ENCODE peak calls at places on chromosomes 1 and 21, in five cellular contexts. J, C, L, T and M are unnamed samples.

GRCh38 chr1:94986783-94987182 is 59.9 kb upstream of the CNN3 start:
- DNase-seq in J (no peak), C (no peak), L (no peak), T (no peak), M (no peak)

GRCh38 chr1:39625462-39626273 is 13.8 kb downstream of the HEYL start:
- DNase-seq in J (peak; percentile 92), C (peak; percentile 90), L (peak; percentile 48), T (no peak), M (no peak)

GRCh38 chr1:1302006-1302430 is 5.7 kb downstream of the ACAP3 start:
- DNase-seq in J (no peak), C (no peak), L (peak; percentile 93), T (no peak), M (no peak)

GRCh38 chr1:22273686-22274681 is 131.1 kb upstream of the WNT4 start:
- DNase-seq in J (no peak), C (no peak), L (no peak), T (no peak), M (no peak)

GRCh38 chr21:17461582-17461981 is 51.3 kb upstream of the CXADR start:
- DNase-seq in J (no peak), C (no peak), L (no peak), T (no peak), M (no peak)

GRCh38 chr1:32494196-32494595 is 29.3 kb downstream of the ZBTB8B start:
- DNase-seq in J (peak; percentile 55), C (no peak), L (no peak), T (no peak), M (no peak)

GRCh38 chr1:91821126-91821868 is 64.7 kb downstream of the TGFBR3 start:
- DNase-seq in J (no peak), C (no peak), L (no peak), T (no peak), M (no peak)

GRCh38 chr21:35399002-35399401 is 349.9 kb upstream of the RUNX1 start:
- DNase-seq in J (no peak), C (no peak), L (no peak), T (no peak), M (no peak)

GRCh38 chr1:197066719-197067456 is at the start of gene F13B:
- DNase-seq in J (no peak), C (no peak), L (no peak), T (no peak), M (no peak)

GRCh38 chr1:22347854-22348760 is 103.5 kb upstream of the ZBTB40 start:
- DNase-seq in J (no peak), C (no peak), L (no peak), T (peak; percentile 36), M (no peak)

GRCh38 chr1:228205526-228206436 is 2.1 kb upstream of the OBSCN start:
- DNase-seq in J (no peak), C (no peak), L (peak; percentile 47), T (no peak), M (no peak)

GRCh38 chr1:180581635-180582039 is 22.9 kb downstream of the OVAAL start:
- DNase-seq in J (no peak), C (no peak), L (no peak), T (no peak), M (no peak)

DNA sequence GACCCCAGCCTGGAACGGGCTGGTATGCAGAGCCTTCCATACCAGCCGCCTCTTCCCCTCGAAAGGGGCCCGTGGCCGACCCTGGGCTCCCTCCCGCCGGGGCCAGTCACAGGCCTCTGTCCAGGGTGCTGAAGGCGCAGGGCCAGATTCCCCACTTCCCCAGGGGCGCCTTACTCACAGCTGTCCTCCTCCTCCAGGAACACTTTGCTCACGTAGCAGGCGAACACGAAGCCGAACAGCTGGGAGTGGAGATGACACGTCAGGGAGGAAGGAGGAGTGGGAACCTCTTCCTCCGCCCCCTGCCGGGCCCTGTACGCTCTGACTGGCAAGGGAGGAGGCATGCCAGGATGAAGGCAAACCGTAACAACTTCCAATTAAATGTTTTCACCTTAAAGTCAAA is 57.3 kb downstream of the NKAIN1 start:
- DNase-seq in J (peak; percentile 69), C (peak; percentile 82), L (peak; percentile 95), T (peak; percentile 42), M (peak; percentile 78)
- H3K4me3 ChIP-seq in J (peak overlapping the region; percentile 54), C (peak overlapping the region; percentile 51), L (peak overlapping the region; percentile 35), T (peak overlapping the region; percentile 46), M (peak overlapping the region; percentile 10)

DNA sequence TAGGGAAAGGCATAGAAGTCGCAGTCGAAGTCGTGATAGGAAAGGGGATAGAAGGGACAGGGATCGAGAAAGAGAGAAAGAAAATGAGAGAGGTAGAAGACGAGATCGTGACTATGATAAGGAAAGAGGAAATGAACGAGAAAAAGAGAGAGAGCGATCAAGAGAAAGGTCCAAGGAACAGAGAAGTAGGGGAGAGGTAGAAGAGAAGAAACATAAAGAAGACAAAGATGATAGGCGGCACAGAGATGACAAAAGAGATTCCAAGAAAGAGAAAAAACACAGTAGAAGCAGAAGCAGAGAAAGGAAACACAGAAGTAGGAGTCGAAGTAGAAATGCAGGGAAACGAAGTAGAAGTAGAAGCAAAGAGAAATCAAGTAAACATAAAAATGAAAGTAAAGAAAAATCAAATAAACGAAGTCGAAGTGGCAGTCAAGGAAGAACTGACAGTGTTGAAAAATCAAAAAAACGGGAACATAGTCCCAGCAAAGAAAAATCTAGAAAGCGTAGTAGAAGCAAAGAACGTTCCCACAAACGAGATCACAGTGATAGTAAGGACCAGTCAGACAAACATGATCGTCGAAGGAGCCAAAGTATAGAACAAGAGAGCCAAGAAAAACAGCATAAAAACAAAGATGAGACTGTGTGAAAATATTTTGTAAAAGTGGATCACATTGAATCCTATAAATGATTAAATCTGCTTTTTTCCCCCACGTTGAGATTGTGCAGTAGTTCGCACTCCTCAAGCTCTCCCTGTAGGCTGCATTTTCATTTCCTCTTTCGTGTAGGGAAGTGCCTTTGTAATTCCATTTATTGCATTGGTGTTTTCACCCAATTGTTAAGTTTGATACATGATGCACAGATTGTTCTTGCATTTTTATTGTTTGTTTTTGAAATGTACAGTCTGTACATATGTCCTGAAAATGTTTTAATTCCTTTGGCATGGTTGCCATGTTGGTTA is 7.5 kb downstream of the PRPF38B start:
- DNase-seq in J (no peak), C (no peak), L (no peak), T (no peak), M (no peak)
- H3K4me3 ChIP-seq in J (no peak overlapping the region), C (no peak overlapping the region), L (no peak overlapping the region), T (no peak overlapping the region), M (no peak overlapping the region)

GRCh38 chr1:16145030-16145987 is 10.6 kb downstream of the EPHA2 start:
- DNase-seq in J (no peak), C (peak; percentile 90), L (peak; percentile 88), T (peak; percentile 83), M (no peak)

GRCh38 chr1:16143005-16143565 is 12.8 kb downstream of the EPHA2 start:
- DNase-seq in J (no peak), C (no peak), L (no peak), T (no peak), M (no peak)

GRCh38 chr1:16143566-16144324 is 12.1 kb downstream of the EPHA2 start:
- DNase-seq in J (no peak), C (peak; percentile 75), L (peak; percentile 65), T (peak; percentile 94), M (no peak)

GRCh38 chr1:16145988-16146887 is 9.6 kb downstream of the EPHA2 start:
- DNase-seq in J (peak; percentile 34), C (peak; percentile 86), L (peak; percentile 98), T (peak; percentile 82), M (peak; percentile 69)

DNA sequence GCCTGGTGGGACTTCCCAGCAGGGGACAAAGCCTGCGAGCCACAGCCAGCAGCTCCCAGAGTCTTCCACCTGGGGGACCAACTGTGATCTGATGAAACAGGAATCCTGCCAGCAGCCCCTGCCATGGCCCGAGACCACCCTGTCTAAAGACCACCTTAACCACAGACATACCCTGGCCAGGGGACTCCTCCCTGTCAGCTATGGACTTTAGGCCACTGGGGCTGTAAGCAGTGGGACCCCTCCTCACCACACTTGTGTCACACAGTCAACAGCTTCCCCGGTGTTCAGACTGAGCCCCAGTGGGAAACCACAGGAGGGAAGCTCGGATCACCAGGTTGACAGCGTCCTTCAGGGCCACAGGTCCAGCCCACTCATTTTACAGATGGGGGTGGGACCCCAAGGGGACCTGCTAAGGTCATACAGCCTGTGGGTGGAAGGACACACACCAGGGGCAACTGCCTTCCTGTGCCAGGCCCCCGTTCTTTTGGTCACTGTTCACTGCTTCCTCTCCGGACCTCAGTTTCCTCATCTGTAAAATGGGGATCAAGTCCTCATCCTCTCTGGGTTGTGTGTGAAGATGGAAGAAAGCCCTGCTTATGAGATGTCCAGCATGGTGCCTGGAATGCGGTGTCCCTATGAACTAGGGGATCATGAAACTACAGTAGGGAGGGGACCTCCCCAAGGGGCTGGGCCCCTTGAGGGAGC is 11.4 kb downstream of the EPHA2 start:
- DNase-seq in J (no peak), C (no peak), L (no peak), T (peak; percentile 59), M (no peak)
- H3K4me3 ChIP-seq in J (no peak overlapping the region), C (peak overlapping the region; percentile 56), L (no peak overlapping the region), T (peak overlapping the region; percentile 36), M (no peak overlapping the region)

DNA sequence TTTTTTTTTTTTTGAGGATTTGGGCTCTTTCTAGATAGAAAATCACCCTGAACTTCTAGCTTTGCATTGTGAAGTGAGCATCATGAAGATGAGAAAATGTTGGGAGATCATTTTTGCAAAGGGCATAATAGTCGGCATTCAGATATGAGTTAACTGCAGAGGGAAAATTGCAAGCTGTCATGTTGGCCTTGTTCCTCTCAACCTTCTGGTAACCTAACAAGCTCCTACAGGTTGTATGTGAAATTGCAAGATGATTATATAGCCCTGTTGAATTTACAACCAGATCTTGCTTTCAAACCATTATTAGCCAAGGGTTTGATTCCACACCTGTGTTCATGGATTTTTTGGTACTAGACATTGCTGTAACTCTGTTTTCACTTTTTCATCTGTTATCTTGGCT is 2.2 kb downstream of the ELOA start:
- DNase-seq in J (no peak), C (no peak), L (peak; percentile 73), T (peak; percentile 74), M (no peak)
- H3K4me3 ChIP-seq in J (peak overlapping the region; percentile 67), C (no peak overlapping the region), L (no peak overlapping the region), T (peak overlapping the region; percentile 93), M (no peak overlapping the region)

GRCh38 chr1:53627031-53627430 is 111.9 kb downstream of the GLIS1 start:
- DNase-seq in J (no peak), C (no peak), L (no peak), T (no peak), M (no peak)
- H3K4me3 ChIP-seq in J (no peak overlapping the region), C (no peak overlapping the region), L (no peak overlapping the region), T (no peak overlapping the region), M (no peak overlapping the region)

GRCh38 chr1:248858096-248858890 is 592 bp downstream of the ZNF692 start:
- DNase-seq in J (peak; percentile 68), C (peak; percentile 64), L (peak; percentile 93), T (peak; percentile 76), M (no peak)

GRCh38 chr1:248855580-248855979 is 3.3 kb downstream of the ZNF692 start:
- DNase-seq in J (no peak), C (no peak), L (no peak), T (no peak), M (no peak)

GRCh38 chr1:248856176-248856575 is 2.7 kb downstream of the ZNF692 start:
- DNase-seq in J (no peak), C (no peak), L (no peak), T (no peak), M (no peak)

GRCh38 chr1:248857749-248858095 is 1.2 kb downstream of the ZNF692 start:
- DNase-seq in J (no peak), C (no peak), L (no peak), T (no peak), M (no peak)

GRCh38 chr1:248857201-248857600 is 1.7 kb downstream of the ZNF692 start:
- DNase-seq in J (no peak), C (no peak), L (peak; percentile 56), T (no peak), M (no peak)
- H3K4me3 ChIP-seq in J (peak overlapping the region; percentile 87), C (no peak overlapping the region), L (no peak overlapping the region), T (peak overlapping the region; percentile 77), M (no peak overlapping the region)